ENCODE peak calls at places on chromosomes 6 and 20, in eight cellular contexts. S, B, M, P, V, W, H and X are unnamed samples.

GRCh38 chr6:123715243-123715863 is 78.6 kb upstream of the TRDN start:
- DNase-seq in B (peak), V (peak), H (peak), S (no peak), P (no peak), W (no peak), M (peak), X (no peak)

GRCh38 chr6:154480144-154480639 is 30.3 kb downstream of the CNKSR3 start:
- DNase-seq in P (no peak), H (no peak), M (no peak), S (no peak), V (no peak), W (no peak), B (no peak), X (no peak)

GRCh38 chr6:148771212-148771601 is 24.4 kb downstream of the UST start:
- DNase-seq in S (no peak), W (no peak), B (no peak), M (no peak), H (peak), V (no peak), P (no peak), X (no peak)

GRCh38 chr6:7899046-7899888 is 11.3 kb downstream of the TXNDC5 start:
- DNase-seq in H (no peak), S (no peak), M (no peak), P (no peak), V (no peak), B (no peak), W (no peak), X (no peak)

GRCh38 chr20:25196701-25197120 is 1.2 kb downstream of the ENTPD6 start:
- DNase-seq in P (no peak), V (no peak), S (no peak), H (peak), B (no peak), W (no peak), M (no peak), X (no peak)

GRCh38 chr6:33768644-33769120 is 20.2 kb downstream of the LEMD2 start:
- DNase-seq in M (peak), B (peak), S (no peak), P (peak), V (peak), W (peak), H (peak), X (peak)

GRCh38 chr20:57868310-57868709 is 158.5 kb upstream of the PMEPA1 start:
- DNase-seq in H (no peak), W (no peak), B (no peak), M (no peak), S (no peak), P (no peak), V (no peak), X (no peak)

GRCh38 chr20:56989516-56989915 is 276.9 kb downstream of the BMP7 start:
- DNase-seq in V (no peak), B (no peak), M (no peak), H (no peak), W (no peak), S (no peak), P (no peak), X (no peak)

GRCh38 chr20:35607003-35607735 is 8.5 kb upstream of the SPAG4 start:
- DNase-seq in M (no peak), P (no peak), V (no peak), H (no peak), S (no peak), B (no peak), W (no peak), X (no peak)

GRCh38 chr6:145669627-145670034 is 65.7 kb downstream of the EPM2A start:
- DNase-seq in B (no peak), V (peak), S (no peak), W (peak), H (no peak), P (no peak), M (peak), X (peak)

GRCh38 chr6:110934499-110934898 is 24.0 kb upstream of the GTF3C6 start:
- DNase-seq in H (no peak), S (no peak), W (no peak), P (no peak), B (no peak), V (no peak), M (no peak), X (no peak)

GRCh38 chr20:38551056-38551626 is 29.9 kb upstream of the ADIG start:
- DNase-seq in S (no peak), M (no peak), H (no peak), V (no peak), P (no peak), W (no peak), B (no peak), X (no peak)

GRCh38 chr6:68777956-68778355 is 142.9 kb downstream of the ADGRB3 start:
- DNase-seq in P (no peak), V (no peak), M (peak), H (peak), S (no peak), B (no peak), W (peak), X (peak)

GRCh38 chr20:57083072-57083471 is 183.4 kb downstream of the BMP7 start:
- DNase-seq in V (no peak), W (no peak), P (no peak), M (no peak), S (no peak), H (no peak), B (no peak), X (no peak)

GRCh38 chr6:42041131-42042055 is 8.9 kb upstream of the TAF8 start:
- DNase-seq in M (no peak), B (no peak), H (no peak), S (no peak), P (no peak), W (no peak), V (no peak), X (no peak)

GRCh38 chr20:59242714-59243626 is 57.4 kb upstream of the EDN3 start:
- DNase-seq in H (no peak), W (no peak), S (no peak), V (no peak), B (no peak), P (no peak), M (no peak), X (no peak)

GRCh38 chr20:58086763-58087566 is 141.5 kb downstream of the ANKRD60 start:
- DNase-seq in B (peak), P (no peak), M (peak), V (peak), H (no peak), W (no peak), S (no peak), X (peak)

GRCh38 chr6:2498224-2498623 is 252.5 kb downstream of the MYLK4 start:
- DNase-seq in P (no peak), B (no peak), M (peak), H (no peak), W (no peak), S (no peak), V (no peak), X (no peak)

GRCh38 chr20:46001498-46001897 is 7.2 kb upstream of the MMP9 start:
- DNase-seq in H (no peak), M (no peak), W (no peak), P (no peak), V (no peak), S (no peak), B (no peak), X (no peak)